ENCODE peak calls at places on chromosomes 2 and 18, in six cellular contexts. One of them, this sample, is unnamed.
A peak's percentile ranks its signal among the peaks of the same experiment; 100 is the strongest.

GRCh38 chr18:39057423-39058057 is 1491.9 kb upstream of the CELF4 start:
- DNase-seq in CD8-positive, alpha-beta T cell: no peak
- DNase-seq in Panc1: no peak
- DNase-seq in naive thymus-derived CD4-positive, alpha-beta T cell: no peak
- DNase-seq in H1: no peak
- DNase-seq in activated T-helper 1 cell treated with Interleukin-2 at 50 U/mL for 16 hours: no peak
- DNase-seq in this sample: no peak

GRCh38 chr2:120134263-120134662 is 88.9 kb downstream of the TMEM185B start:
- DNase-seq in CD8-positive, alpha-beta T cell: no peak
- DNase-seq in Panc1: no peak
- DNase-seq in naive thymus-derived CD4-positive, alpha-beta T cell: no peak
- DNase-seq in H1: peak; percentile 33
- DNase-seq in activated T-helper 1 cell treated with Interleukin-2 at 50 U/mL for 16 hours: no peak
- DNase-seq in this sample: no peak

GRCh38 chr2:200171761-200172482 is 134.6 kb upstream of the SPATS2L start:
- DNase-seq in CD8-positive, alpha-beta T cell: no peak
- DNase-seq in Panc1: no peak
- DNase-seq in naive thymus-derived CD4-positive, alpha-beta T cell: no peak
- DNase-seq in H1: no peak
- DNase-seq in activated T-helper 1 cell treated with Interleukin-2 at 50 U/mL for 16 hours: no peak
- DNase-seq in this sample: no peak

GRCh38 chr2:120669121-120669952 is 66.3 kb upstream of the GLI2 start:
- DNase-seq in CD8-positive, alpha-beta T cell: no peak
- DNase-seq in Panc1: no peak
- DNase-seq in naive thymus-derived CD4-positive, alpha-beta T cell: no peak
- DNase-seq in H1: no peak
- DNase-seq in activated T-helper 1 cell treated with Interleukin-2 at 50 U/mL for 16 hours: no peak
- DNase-seq in this sample: no peak

GRCh38 chr18:31091350-31091749 is 10.9 kb downstream of the DSC2 start:
- DNase-seq in CD8-positive, alpha-beta T cell: no peak
- DNase-seq in Panc1: no peak
- DNase-seq in naive thymus-derived CD4-positive, alpha-beta T cell: no peak
- DNase-seq in H1: no peak
- DNase-seq in activated T-helper 1 cell treated with Interleukin-2 at 50 U/mL for 16 hours: no peak
- DNase-seq in this sample: no peak

GRCh38 chr2:17518212-17519154 is at the start of gene RAD51AP2:
- DNase-seq in CD8-positive, alpha-beta T cell: no peak
- DNase-seq in Panc1: no peak
- DNase-seq in naive thymus-derived CD4-positive, alpha-beta T cell: no peak
- DNase-seq in H1: no peak
- DNase-seq in activated T-helper 1 cell treated with Interleukin-2 at 50 U/mL for 16 hours: no peak
- DNase-seq in this sample: no peak

GRCh38 chr2:205187731-205188130 is 494.6 kb upstream of the NRP2 start:
- DNase-seq in CD8-positive, alpha-beta T cell: no peak
- DNase-seq in Panc1: no peak
- DNase-seq in naive thymus-derived CD4-positive, alpha-beta T cell: no peak
- DNase-seq in H1: no peak
- DNase-seq in activated T-helper 1 cell treated with Interleukin-2 at 50 U/mL for 16 hours: no peak
- DNase-seq in this sample: no peak

GRCh38 chr2:239037559-239037910 is 189.7 kb downstream of the TWIST2 start:
- DNase-seq in CD8-positive, alpha-beta T cell: no peak
- DNase-seq in Panc1: no peak
- DNase-seq in naive thymus-derived CD4-positive, alpha-beta T cell: no peak
- DNase-seq in H1: no peak
- DNase-seq in activated T-helper 1 cell treated with Interleukin-2 at 50 U/mL for 16 hours: no peak
- DNase-seq in this sample: no peak

GRCh38 chr2:200899482-200899881 is 10.3 kb downstream of the NIF3L1 start:
- DNase-seq in CD8-positive, alpha-beta T cell: no peak
- DNase-seq in Panc1: no peak
- DNase-seq in naive thymus-derived CD4-positive, alpha-beta T cell: no peak
- DNase-seq in H1: no peak
- DNase-seq in activated T-helper 1 cell treated with Interleukin-2 at 50 U/mL for 16 hours: no peak
- DNase-seq in this sample: no peak

GRCh38 chr18:1104265-1104792 is 199.7 kb downstream of the ADCYAP1 start:
- DNase-seq in CD8-positive, alpha-beta T cell: no peak
- DNase-seq in Panc1: no peak
- DNase-seq in naive thymus-derived CD4-positive, alpha-beta T cell: no peak
- DNase-seq in H1: no peak
- DNase-seq in activated T-helper 1 cell treated with Interleukin-2 at 50 U/mL for 16 hours: no peak
- DNase-seq in this sample: no peak

GRCh38 chr2:46296216-46296839 is 879 bp upstream of the EPAS1 start:
- DNase-seq in CD8-positive, alpha-beta T cell: peak; percentile 58
- DNase-seq in Panc1: no peak
- DNase-seq in naive thymus-derived CD4-positive, alpha-beta T cell: no peak
- DNase-seq in H1: no peak
- DNase-seq in activated T-helper 1 cell treated with Interleukin-2 at 50 U/mL for 16 hours: no peak
- DNase-seq in this sample: no peak

GRCh38 chr2:100238471-100238870 is 83.8 kb downstream of the LONRF2 start:
- DNase-seq in CD8-positive, alpha-beta T cell: no peak
- DNase-seq in Panc1: no peak
- DNase-seq in naive thymus-derived CD4-positive, alpha-beta T cell: no peak
- DNase-seq in H1: no peak
- DNase-seq in activated T-helper 1 cell treated with Interleukin-2 at 50 U/mL for 16 hours: no peak
- DNase-seq in this sample: no peak

GRCh38 chr2:28958689-28959088 is 22.4 kb upstream of the TOGARAM2 start:
- DNase-seq in CD8-positive, alpha-beta T cell: peak; percentile 63
- DNase-seq in Panc1: peak; percentile 59
- DNase-seq in naive thymus-derived CD4-positive, alpha-beta T cell: peak; percentile 48
- DNase-seq in H1: no peak
- DNase-seq in activated T-helper 1 cell treated with Interleukin-2 at 50 U/mL for 16 hours: no peak
- DNase-seq in this sample: peak; percentile 8

GRCh38 chr2:8544168-8544785 is 137.6 kb upstream of the ID2 start:
- DNase-seq in CD8-positive, alpha-beta T cell: no peak
- DNase-seq in Panc1: no peak
- DNase-seq in naive thymus-derived CD4-positive, alpha-beta T cell: no peak
- DNase-seq in H1: no peak
- DNase-seq in activated T-helper 1 cell treated with Interleukin-2 at 50 U/mL for 16 hours: no peak
- DNase-seq in this sample: no peak

GRCh38 chr2:231331533-231331932 is 64.0 kb upstream of the B3GNT7 start:
- DNase-seq in CD8-positive, alpha-beta T cell: no peak
- DNase-seq in Panc1: no peak
- DNase-seq in naive thymus-derived CD4-positive, alpha-beta T cell: no peak
- DNase-seq in H1: no peak
- DNase-seq in activated T-helper 1 cell treated with Interleukin-2 at 50 U/mL for 16 hours: no peak
- DNase-seq in this sample: no peak

GRCh38 chr2:38130877-38131276 is 54.9 kb upstream of the CYP1B1 start:
- DNase-seq in CD8-positive, alpha-beta T cell: no peak
- DNase-seq in Panc1: no peak
- DNase-seq in naive thymus-derived CD4-positive, alpha-beta T cell: no peak
- DNase-seq in H1: no peak
- DNase-seq in activated T-helper 1 cell treated with Interleukin-2 at 50 U/mL for 16 hours: no peak
- DNase-seq in this sample: no peak

GRCh38 chr2:112073875-112074274 is 18.8 kb downstream of the TMEM87B start:
- DNase-seq in CD8-positive, alpha-beta T cell: no peak
- DNase-seq in Panc1: no peak
- DNase-seq in naive thymus-derived CD4-positive, alpha-beta T cell: no peak
- DNase-seq in H1: no peak
- DNase-seq in activated T-helper 1 cell treated with Interleukin-2 at 50 U/mL for 16 hours: no peak
- DNase-seq in this sample: no peak